ENCODE peak calls at places on chromosomes 11 and 22, in nine cellular contexts. One of them, this sample, is unnamed.

GRCh38 chr11:16840951-16841350 is 102.5 kb downstream of the C11orf58 start:
- DNase-seq in mesendoderm: no peak
- DNase-seq in breast epithelium: no peak
- DNase-seq in brain microvascular endothelial cell: no peak
- DNase-seq in left ventricle myocardium inferior: no peak
- DNase-seq in mucosa of descending colon: no peak
- DNase-seq in fibroblast of the aortic adventitia: no peak
- DNase-seq in heart left ventricle: no peak
- DNase-seq in tibial artery: no peak
- DNase-seq in this sample: no peak

GRCh38 chr11:65448418-65449196 is 26.0 kb downstream of the NEAT1 start:
- DNase-seq in left ventricle myocardium inferior: no peak
- DNase-seq in mucosa of descending colon: no peak
- DNase-seq in brain microvascular endothelial cell: peak; percentile 63
- DNase-seq in breast epithelium: no peak
- DNase-seq in fibroblast of the aortic adventitia: no peak
- DNase-seq in mesendoderm: peak; percentile 82
- DNase-seq in heart left ventricle: no peak
- DNase-seq in tibial artery: peak; percentile 81
- DNase-seq in this sample: no peak

GRCh38 chr22:47205562-47205961 is 443.1 kb downstream of the TBC1D22A start:
- DNase-seq in tibial artery: no peak
- DNase-seq in breast epithelium: peak; percentile 2
- DNase-seq in mucosa of descending colon: no peak
- DNase-seq in heart left ventricle: no peak
- DNase-seq in brain microvascular endothelial cell: no peak
- DNase-seq in mesendoderm: no peak
- DNase-seq in fibroblast of the aortic adventitia: no peak
- DNase-seq in left ventricle myocardium inferior: no peak
- DNase-seq in this sample: no peak

GRCh38 chr22:31044262-31044861 is 36.8 kb upstream of the SMTN start:
- DNase-seq in mucosa of descending colon: peak; percentile 32
- DNase-seq in tibial artery: peak; percentile 92
- DNase-seq in brain microvascular endothelial cell: no peak
- DNase-seq in mesendoderm: no peak
- DNase-seq in heart left ventricle: peak; percentile 69
- DNase-seq in fibroblast of the aortic adventitia: peak; percentile 37
- DNase-seq in breast epithelium: peak; percentile 68
- DNase-seq in left ventricle myocardium inferior: peak; percentile 57
- DNase-seq in this sample: peak; percentile 37

GRCh38 chr22:27456696-27457503 is 344.7 kb downstream of the MN1 start:
- DNase-seq in fibroblast of the aortic adventitia: peak; percentile 73
- DNase-seq in mesendoderm: peak; percentile 57
- DNase-seq in left ventricle myocardium inferior: no peak
- DNase-seq in breast epithelium: no peak
- DNase-seq in heart left ventricle: no peak
- DNase-seq in brain microvascular endothelial cell: peak; percentile 93
- DNase-seq in mucosa of descending colon: no peak
- DNase-seq in tibial artery: no peak
- DNase-seq in this sample: no peak

GRCh38 chr22:45562537-45563361 is 60.1 kb downstream of the FBLN1 start:
- DNase-seq in mucosa of descending colon: no peak
- DNase-seq in breast epithelium: no peak
- DNase-seq in left ventricle myocardium inferior: no peak
- DNase-seq in heart left ventricle: no peak
- DNase-seq in tibial artery: no peak
- DNase-seq in mesendoderm: no peak
- DNase-seq in fibroblast of the aortic adventitia: no peak
- DNase-seq in brain microvascular endothelial cell: no peak
- DNase-seq in this sample: peak; percentile 81

GRCh38 chr22:41001722-41002122 is 50.5 kb downstream of the RBX1 start:
- DNase-seq in left ventricle myocardium inferior: no peak
- DNase-seq in mesendoderm: peak; percentile 65
- DNase-seq in mucosa of descending colon: no peak
- DNase-seq in tibial artery: no peak
- DNase-seq in fibroblast of the aortic adventitia: peak; percentile 28
- DNase-seq in brain microvascular endothelial cell: peak; percentile 11
- DNase-seq in breast epithelium: no peak
- DNase-seq in heart left ventricle: no peak
- DNase-seq in this sample: no peak

GRCh38 chr11:88434333-88434976 is 96.9 kb upstream of the CTSC start:
- DNase-seq in left ventricle myocardium inferior: no peak
- DNase-seq in heart left ventricle: no peak
- DNase-seq in tibial artery: no peak
- DNase-seq in mesendoderm: no peak
- DNase-seq in mucosa of descending colon: no peak
- DNase-seq in fibroblast of the aortic adventitia: no peak
- DNase-seq in breast epithelium: no peak
- DNase-seq in brain microvascular endothelial cell: no peak
- DNase-seq in this sample: no peak

GRCh38 chr11:35893796-35894475 is 49.9 kb upstream of the LDLRAD3 start:
- DNase-seq in breast epithelium: peak; percentile 96
- DNase-seq in left ventricle myocardium inferior: no peak
- DNase-seq in fibroblast of the aortic adventitia: no peak
- DNase-seq in tibial artery: no peak
- DNase-seq in heart left ventricle: no peak
- DNase-seq in mesendoderm: peak; percentile 13
- DNase-seq in brain microvascular endothelial cell: no peak
- DNase-seq in mucosa of descending colon: peak; percentile 13
- DNase-seq in this sample: no peak

GRCh38 chr22:37672920-37673453 is 2.4 kb upstream of the LGALS1 start:
- DNase-seq in brain microvascular endothelial cell: no peak
- DNase-seq in mesendoderm: no peak
- DNase-seq in tibial artery: no peak
- DNase-seq in left ventricle myocardium inferior: no peak
- DNase-seq in heart left ventricle: no peak
- DNase-seq in mucosa of descending colon: peak; percentile 38
- DNase-seq in breast epithelium: no peak
- DNase-seq in fibroblast of the aortic adventitia: no peak
- DNase-seq in this sample: no peak

GRCh38 chr22:26903030-26903856 is 245.9 kb downstream of the MIAT start:
- DNase-seq in breast epithelium: no peak
- DNase-seq in brain microvascular endothelial cell: no peak
- DNase-seq in mesendoderm: peak; percentile 63
- DNase-seq in heart left ventricle: no peak
- DNase-seq in fibroblast of the aortic adventitia: no peak
- DNase-seq in left ventricle myocardium inferior: no peak
- DNase-seq in mucosa of descending colon: peak; percentile 21
- DNase-seq in tibial artery: no peak
- DNase-seq in this sample: no peak

GRCh38 chr11:122690801-122691649 is 35.5 kb downstream of the UBASH3B start:
- DNase-seq in brain microvascular endothelial cell: no peak
- DNase-seq in fibroblast of the aortic adventitia: peak; percentile 74
- DNase-seq in breast epithelium: no peak
- DNase-seq in mesendoderm: no peak
- DNase-seq in tibial artery: no peak
- DNase-seq in left ventricle myocardium inferior: no peak
- DNase-seq in mucosa of descending colon: no peak
- DNase-seq in heart left ventricle: no peak
- DNase-seq in this sample: no peak

GRCh38 chr11:47667135-47667534 is 24.8 kb upstream of the MTCH2 start:
- DNase-seq in left ventricle myocardium inferior: no peak
- DNase-seq in heart left ventricle: no peak
- DNase-seq in tibial artery: no peak
- DNase-seq in breast epithelium: no peak
- DNase-seq in mucosa of descending colon: no peak
- DNase-seq in mesendoderm: no peak
- DNase-seq in brain microvascular endothelial cell: no peak
- DNase-seq in fibroblast of the aortic adventitia: no peak
- DNase-seq in this sample: no peak

GRCh38 chr11:90997241-90997640 is 774.4 kb upstream of the CHORDC1 start:
- DNase-seq in mesendoderm: peak; percentile 74
- DNase-seq in brain microvascular endothelial cell: no peak
- DNase-seq in fibroblast of the aortic adventitia: no peak
- DNase-seq in heart left ventricle: no peak
- DNase-seq in breast epithelium: no peak
- DNase-seq in tibial artery: no peak
- DNase-seq in left ventricle myocardium inferior: no peak
- DNase-seq in mucosa of descending colon: no peak
- DNase-seq in this sample: no peak

GRCh38 chr22:49298834-49299750 is 528.6 kb downstream of the BRD1 start:
- DNase-seq in breast epithelium: peak; percentile 7
- DNase-seq in mesendoderm: no peak
- DNase-seq in left ventricle myocardium inferior: no peak
- DNase-seq in heart left ventricle: no peak
- DNase-seq in tibial artery: peak; percentile 51
- DNase-seq in fibroblast of the aortic adventitia: no peak
- DNase-seq in brain microvascular endothelial cell: no peak
- DNase-seq in mucosa of descending colon: no peak
- DNase-seq in this sample: no peak

GRCh38 chr22:34760276-34761008 is 305.5 kb upstream of the ISX start:
- DNase-seq in tibial artery: no peak
- DNase-seq in fibroblast of the aortic adventitia: no peak
- DNase-seq in breast epithelium: no peak
- DNase-seq in left ventricle myocardium inferior: no peak
- DNase-seq in brain microvascular endothelial cell: no peak
- DNase-seq in heart left ventricle: no peak
- DNase-seq in mesendoderm: no peak
- DNase-seq in mucosa of descending colon: no peak
- DNase-seq in this sample: no peak

GRCh38 chr22:38086942-38087341 is 3.0 kb upstream of the SLC16A8 start:
- DNase-seq in tibial artery: no peak
- DNase-seq in brain microvascular endothelial cell: no peak
- DNase-seq in left ventricle myocardium inferior: no peak
- DNase-seq in mesendoderm: no peak
- DNase-seq in mucosa of descending colon: no peak
- DNase-seq in breast epithelium: no peak
- DNase-seq in heart left ventricle: no peak
- DNase-seq in fibroblast of the aortic adventitia: no peak
- DNase-seq in this sample: peak; percentile 58

GRCh38 chr22:28222976-28223375 is 303.9 kb upstream of the PITPNB start:
- DNase-seq in left ventricle myocardium inferior: no peak
- DNase-seq in heart left ventricle: no peak
- DNase-seq in mesendoderm: no peak
- DNase-seq in fibroblast of the aortic adventitia: peak; percentile 49
- DNase-seq in mucosa of descending colon: no peak
- DNase-seq in tibial artery: no peak
- DNase-seq in breast epithelium: no peak
- DNase-seq in brain microvascular endothelial cell: peak; percentile 35
- DNase-seq in this sample: no peak

GRCh38 chr11:86014221-86014620 is 54.7 kb downstream of the PICALM start:
- DNase-seq in brain microvascular endothelial cell: no peak
- DNase-seq in mesendoderm: no peak
- DNase-seq in fibroblast of the aortic adventitia: no peak
- DNase-seq in heart left ventricle: no peak
- DNase-seq in left ventricle myocardium inferior: no peak
- DNase-seq in tibial artery: no peak
- DNase-seq in breast epithelium: no peak
- DNase-seq in mucosa of descending colon: no peak
- DNase-seq in this sample: no peak

GRCh38 chr22:29369460-29369859 is 18.9 kb downstream of the AP1B1 start:
- DNase-seq in heart left ventricle: peak; percentile 71
- DNase-seq in breast epithelium: no peak
- DNase-seq in mesendoderm: peak; percentile 89
- DNase-seq in fibroblast of the aortic adventitia: peak; percentile 80
- DNase-seq in tibial artery: peak; percentile 80
- DNase-seq in mucosa of descending colon: no peak
- DNase-seq in left ventricle myocardium inferior: peak; percentile 64
- DNase-seq in brain microvascular endothelial cell: peak; percentile 85
- DNase-seq in this sample: peak; percentile 77

GRCh38 chr11:76005746-76006145 is 190.7 kb downstream of the UVRAG start:
- DNase-seq in left ventricle myocardium inferior: no peak
- DNase-seq in fibroblast of the aortic adventitia: no peak
- DNase-seq in brain microvascular endothelial cell: peak; percentile 24
- DNase-seq in mucosa of descending colon: no peak
- DNase-seq in breast epithelium: no peak
- DNase-seq in heart left ventricle: no peak
- DNase-seq in mesendoderm: no peak
- DNase-seq in tibial artery: no peak
- DNase-seq in this sample: no peak
- H3K4me3 ChIP-seq in left ventricle myocardium inferior: no peak overlapping the region
- H3K4me3 ChIP-seq in fibroblast of the aortic adventitia: no peak overlapping the region
- H3K4me3 ChIP-seq in brain microvascular endothelial cell: no peak overlapping the region
- H3K4me3 ChIP-seq in mucosa of descending colon: no peak overlapping the region
- H3K4me3 ChIP-seq in breast epithelium: no peak overlapping the region
- H3K4me3 ChIP-seq in heart left ventricle: no peak overlapping the region
- H3K4me3 ChIP-seq in mesendoderm: no peak overlapping the region
- H3K4me3 ChIP-seq in tibial artery: no peak overlapping the region
- H3K4me3 ChIP-seq in this sample: no peak overlapping the region

DNA sequence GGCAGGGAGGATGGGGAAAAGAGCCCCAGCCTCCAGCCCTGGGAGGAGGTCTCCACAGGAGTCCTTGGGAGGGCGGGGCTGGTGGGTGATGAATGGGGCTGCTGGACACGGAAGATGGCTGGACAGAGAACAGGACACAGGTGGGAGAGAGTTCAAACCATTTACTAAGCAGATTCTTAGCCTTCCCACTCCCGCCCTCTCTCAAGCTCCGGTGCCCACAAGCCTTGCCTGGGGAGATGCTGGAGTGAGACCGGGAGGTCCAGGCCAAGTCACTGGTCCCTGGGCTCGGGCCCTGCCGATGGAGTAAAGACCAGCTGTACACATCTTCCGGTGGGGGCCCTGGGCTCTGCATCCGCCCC is 1.4 kb downstream of the CLDN5 start:
- DNase-seq in left ventricle myocardium inferior: no peak
- DNase-seq in fibroblast of the aortic adventitia: no peak
- DNase-seq in heart left ventricle: no peak
- DNase-seq in mesendoderm: no peak
- DNase-seq in breast epithelium: no peak
- DNase-seq in brain microvascular endothelial cell: no peak
- DNase-seq in tibial artery: no peak
- DNase-seq in mucosa of descending colon: no peak
- DNase-seq in this sample: no peak
- H3K4me3 ChIP-seq in left ventricle myocardium inferior: peak overlapping the region; percentile 73
- H3K4me3 ChIP-seq in fibroblast of the aortic adventitia: no peak overlapping the region
- H3K4me3 ChIP-seq in heart left ventricle: peak overlapping the region; percentile 80
- H3K4me3 ChIP-seq in mesendoderm: no peak overlapping the region
- H3K4me3 ChIP-seq in breast epithelium: peak overlapping the region; percentile 38
- H3K4me3 ChIP-seq in brain microvascular endothelial cell: peak overlapping the region; percentile 43
- H3K4me3 ChIP-seq in tibial artery: peak overlapping the region; percentile 44
- H3K4me3 ChIP-seq in mucosa of descending colon: no peak overlapping the region
- H3K4me3 ChIP-seq in this sample: peak overlapping the region; percentile 56

GRCh38 chr11:108431997-108432396 is 35.3 kb downstream of the C11orf65 start:
- DNase-seq in brain microvascular endothelial cell: no peak
- DNase-seq in mucosa of descending colon: no peak
- DNase-seq in tibial artery: no peak
- DNase-seq in fibroblast of the aortic adventitia: no peak
- DNase-seq in left ventricle myocardium inferior: no peak
- DNase-seq in mesendoderm: no peak
- DNase-seq in breast epithelium: no peak
- DNase-seq in heart left ventricle: no peak
- DNase-seq in this sample: no peak
- H3K4me3 ChIP-seq in brain microvascular endothelial cell: no peak overlapping the region
- H3K4me3 ChIP-seq in mucosa of descending colon: no peak overlapping the region
- H3K4me3 ChIP-seq in tibial artery: no peak overlapping the region
- H3K4me3 ChIP-seq in fibroblast of the aortic adventitia: no peak overlapping the region
- H3K4me3 ChIP-seq in left ventricle myocardium inferior: no peak overlapping the region
- H3K4me3 ChIP-seq in mesendoderm: no peak overlapping the region
- H3K4me3 ChIP-seq in breast epithelium: no peak overlapping the region
- H3K4me3 ChIP-seq in heart left ventricle: no peak overlapping the region
- H3K4me3 ChIP-seq in this sample: no peak overlapping the region

DNA sequence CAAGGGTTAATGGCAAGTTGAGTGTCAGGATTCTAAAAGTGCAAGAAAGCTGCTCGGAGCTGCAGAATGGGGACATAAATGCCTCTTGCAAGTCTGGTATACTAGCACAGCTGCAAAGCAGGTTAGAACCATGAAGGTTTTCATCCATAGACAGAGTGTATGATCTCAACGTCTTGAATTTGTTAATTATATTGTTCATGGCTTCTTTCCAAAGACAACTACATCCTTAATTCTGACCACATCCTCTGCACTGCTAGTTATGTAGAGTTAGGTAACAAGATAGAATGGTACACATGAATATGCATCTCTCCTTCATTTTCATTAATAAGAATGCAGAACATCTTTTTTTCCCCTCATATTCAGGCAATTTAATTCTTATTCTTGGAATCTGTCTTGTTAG is 34.2 kb downstream of the EXPH5 start:
- DNase-seq in breast epithelium: no peak
- DNase-seq in left ventricle myocardium inferior: no peak
- DNase-seq in brain microvascular endothelial cell: no peak
- DNase-seq in tibial artery: no peak
- DNase-seq in heart left ventricle: no peak
- DNase-seq in fibroblast of the aortic adventitia: peak; percentile 27
- DNase-seq in mesendoderm: no peak
- DNase-seq in mucosa of descending colon: no peak
- DNase-seq in this sample: no peak
- H3K4me3 ChIP-seq in breast epithelium: no peak overlapping the region
- H3K4me3 ChIP-seq in left ventricle myocardium inferior: no peak overlapping the region
- H3K4me3 ChIP-seq in brain microvascular endothelial cell: no peak overlapping the region
- H3K4me3 ChIP-seq in tibial artery: no peak overlapping the region
- H3K4me3 ChIP-seq in heart left ventricle: no peak overlapping the region
- H3K4me3 ChIP-seq in fibroblast of the aortic adventitia: no peak overlapping the region
- H3K4me3 ChIP-seq in mesendoderm: no peak overlapping the region
- H3K4me3 ChIP-seq in mucosa of descending colon: no peak overlapping the region
- H3K4me3 ChIP-seq in this sample: no peak overlapping the region